ENCODE peak calls at places on chromosomes 16 and 17, in ten cellular contexts. V, P, E, F, X, Q, L, Z, H and A are unnamed samples.
A peak's percentile ranks its signal among the peaks of the same experiment; 100 is the strongest.

GRCh38 chr16:4692460-4693295 is 684 bp upstream of the NUDT16L1 start:
- DNase-seq in V (peak; percentile 24), P (no peak), E (peak; percentile 82), F (no peak), X (no peak), Q (no peak), L (peak; percentile 78), Z (no peak), H (no peak), A (no peak)

GRCh38 chr17:68955181-68955841 is at the start of gene ABCA8:
- DNase-seq in V (no peak), P (no peak), E (no peak), F (no peak), X (no peak), Q (no peak), L (no peak), Z (peak; percentile 73), H (no peak), A (peak; percentile 22)

GRCh38 chr16:2197765-2198164 is 1.4 kb upstream of the CASKIN1 start:
- DNase-seq in V (no peak), P (no peak), E (no peak), F (no peak), X (no peak), Q (no peak), L (no peak), Z (no peak), H (no peak), A (no peak)

GRCh38 chr16:27428035-27428785 is 26.2 kb downstream of the IL21R start:
- DNase-seq in V (no peak), P (no peak), E (peak; percentile 8), F (no peak), X (no peak), Q (no peak), L (no peak), Z (no peak), H (peak; percentile 46), A (no peak)

GRCh38 chr17:47077576-47077975 is 98.5 kb upstream of the RPRML start:
- DNase-seq in V (no peak), P (no peak), E (no peak), F (no peak), X (no peak), Q (no peak), L (no peak), Z (no peak), H (no peak), A (no peak)

GRCh38 chr16:89924925-89925307 is 1.8 kb downstream of the TUBB3 start:
- DNase-seq in V (no peak), P (no peak), E (no peak), F (no peak), X (no peak), Q (no peak), L (no peak), Z (no peak), H (no peak), A (no peak)

GRCh38 chr17:46045639-46046038 is 46.6 kb downstream of the STH start:
- DNase-seq in V (no peak), P (peak; percentile 22), E (no peak), F (no peak), X (no peak), Q (no peak), L (no peak), Z (no peak), H (no peak), A (no peak)

GRCh38 chr16:66211651-66212050 is 154.8 kb upstream of the CDH5 start:
- DNase-seq in V (no peak), P (no peak), E (no peak), F (no peak), X (no peak), Q (no peak), L (no peak), Z (no peak), H (peak; percentile 24), A (no peak)

GRCh38 chr17:17561408-17562144 is 29.9 kb downstream of the PEMT start:
- DNase-seq in V (no peak), P (no peak), E (peak; percentile 82), F (no peak), X (peak; percentile 33), Q (peak; percentile 96), L (no peak), Z (no peak), H (no peak), A (no peak)
- TF ChIP-seq EP300 in V (no peak), P (no peak), E (no peak), F (no peak), X (no peak), Q (no peak), L (no peak), Z (no peak), H (no peak), A (no peak)

DNA sequence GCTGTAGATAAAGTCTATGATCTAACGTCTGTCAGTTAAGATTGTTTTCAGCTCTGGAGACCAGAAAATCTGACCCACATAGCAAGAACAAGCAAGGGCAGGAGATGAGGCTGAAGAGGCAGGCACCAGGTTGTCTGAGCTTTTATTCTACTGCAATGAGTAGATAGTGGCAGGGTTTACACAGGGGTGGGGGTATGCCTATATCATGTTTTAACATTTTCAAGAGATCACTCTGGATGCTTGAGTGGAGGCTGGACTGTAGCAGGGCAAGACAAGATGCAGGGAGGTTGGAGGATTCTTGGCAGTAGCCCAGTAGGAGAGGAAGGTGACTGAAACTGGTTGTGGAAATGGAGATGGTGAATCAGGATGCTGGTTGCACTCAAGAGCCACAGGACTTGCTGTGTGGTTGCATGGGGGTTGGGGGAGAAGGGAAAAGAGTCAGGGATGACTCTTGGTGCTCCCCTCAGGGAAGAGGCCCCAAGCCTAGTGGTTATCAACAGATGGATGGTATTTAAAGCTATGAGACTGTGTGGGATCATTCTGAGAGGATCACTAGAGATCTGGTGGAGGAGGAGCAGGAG is 143.1 kb upstream of the KCNJ18 start:
- DNase-seq in V (no peak), P (no peak), E (no peak), F (no peak), X (no peak), Q (no peak), L (no peak), Z (no peak), H (no peak), A (no peak)
- TF ChIP-seq EP300 in V (no peak), P (no peak), E (no peak), F (no peak), X (no peak), Q (no peak), L (no peak), Z (no peak), H (no peak), A (no peak)

GRCh38 chr17:44608732-44609435 is 47.4 kb upstream of the MEIOC start:
- DNase-seq in V (no peak), P (peak; percentile 68), E (no peak), F (no peak), X (no peak), Q (no peak), L (peak; percentile 69), Z (no peak), H (no peak), A (no peak)

GRCh38 chr17:44610871-44611270 is 45.4 kb upstream of the MEIOC start:
- DNase-seq in V (no peak), P (no peak), E (no peak), F (no peak), X (no peak), Q (no peak), L (no peak), Z (no peak), H (no peak), A (no peak)

GRCh38 chr17:44606658-44607057 is 49.4 kb downstream of the FZD2 start:
- DNase-seq in V (no peak), P (no peak), E (no peak), F (no peak), X (no peak), Q (no peak), L (no peak), Z (no peak), H (no peak), A (no peak)

GRCh38 chr17:44610331-44610730 is 45.9 kb upstream of the MEIOC start:
- DNase-seq in V (no peak), P (no peak), E (no peak), F (no peak), X (no peak), Q (no peak), L (no peak), Z (no peak), H (no peak), A (no peak)

DNA sequence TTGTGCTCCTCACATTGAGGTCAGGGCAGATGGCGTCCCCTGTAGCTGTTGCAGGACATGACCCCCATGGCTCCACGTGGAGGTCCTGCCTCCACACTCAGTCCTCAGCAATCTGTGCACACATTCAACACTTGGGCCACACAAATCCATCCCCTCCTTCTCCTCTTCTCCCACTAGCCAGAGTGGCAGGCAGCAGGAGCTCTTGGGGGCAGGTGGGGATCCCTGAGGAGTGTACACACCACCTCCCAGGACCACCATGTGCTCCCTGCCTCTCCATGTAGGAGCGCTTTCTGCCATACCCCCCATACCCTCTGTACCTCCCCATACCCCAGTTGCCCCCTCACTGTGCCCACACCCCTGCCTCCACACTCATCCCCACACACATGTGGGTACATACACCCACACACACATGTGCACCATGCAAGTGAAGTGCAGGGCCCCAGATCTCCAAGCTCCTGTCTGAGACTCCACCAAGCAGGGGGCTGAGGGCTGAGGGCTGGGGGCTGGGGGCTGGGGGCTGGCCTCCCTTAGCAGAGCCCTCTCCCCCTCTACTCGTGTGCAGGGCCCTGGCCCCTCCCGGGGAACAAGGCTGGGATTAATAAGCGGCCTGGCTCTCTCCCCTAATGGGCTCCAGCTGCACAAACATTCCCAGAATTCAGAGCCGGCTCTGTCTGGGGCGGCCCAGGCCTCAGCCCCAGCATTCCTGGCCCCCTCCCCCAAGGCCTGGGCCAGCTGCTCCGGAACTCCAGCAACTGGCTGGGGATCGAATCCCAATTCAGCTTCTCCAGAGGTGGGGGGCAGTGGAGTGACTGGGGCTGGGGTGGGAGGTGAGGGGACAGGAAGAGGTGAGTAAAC is 48.2 kb upstream of the MEIOC start:
- DNase-seq in V (no peak), P (peak; percentile 20), E (no peak), F (no peak), X (no peak), Q (no peak), L (peak; percentile 89), Z (no peak), H (no peak), A (no peak)
- TF ChIP-seq EP300 in V (no peak), P (no peak), E (no peak), F (no peak), X (no peak), Q (no peak), L (no peak), Z (no peak), H (no peak), A (no peak)

GRCh38 chr16:57616871-57617270 is 11.6 kb upstream of the ADGRG1 start:
- DNase-seq in V (no peak), P (no peak), E (peak; percentile 15), F (peak; percentile 13), X (no peak), Q (peak; percentile 20), L (peak; percentile 17), Z (no peak), H (peak; percentile 30), A (no peak)

GRCh38 chr16:57619606-57620315 is 8.7 kb upstream of the ADGRG1 start:
- DNase-seq in V (no peak), P (peak; percentile 46), E (peak; percentile 75), F (peak; percentile 21), X (peak; percentile 83), Q (peak; percentile 85), L (no peak), Z (no peak), H (peak; percentile 47), A (peak; percentile 7)

GRCh38 chr16:57617604-57618111 is 10.8 kb upstream of the ADGRG1 start:
- DNase-seq in V (no peak), P (no peak), E (peak; percentile 57), F (peak; percentile 14), X (no peak), Q (peak; percentile 20), L (peak; percentile 11), Z (no peak), H (peak; percentile 37), A (no peak)

GRCh38 chr16:57619133-57619605 is 9.3 kb upstream of the ADGRG1 start:
- DNase-seq in V (no peak), P (no peak), E (peak; percentile 53), F (peak; percentile 14), X (no peak), Q (peak; percentile 22), L (no peak), Z (no peak), H (peak; percentile 38), A (no peak)

GRCh38 chr16:57618306-57619132 is 9.9 kb upstream of the ADGRG1 start:
- DNase-seq in V (no peak), P (no peak), E (peak; percentile 66), F (peak; percentile 18), X (no peak), Q (peak; percentile 64), L (no peak), Z (no peak), H (peak; percentile 19), A (no peak)
- TF ChIP-seq EP300 in V (no peak), P (no peak), E (no peak), F (no peak), X (no peak), Q (no peak), L (no peak), Z (no peak), H (no peak), A (no peak)